ENCODE peak calls at places on chromosomes 11 and 22, in four cellular contexts. One of them, this sample, is unnamed.

GRCh38 chr22:35914665-35915476 is 113.8 kb downstream of the RBFOX2 start:
- DNase-seq in brain microvascular endothelial cell: peak
- DNase-seq in thoracic aorta: peak
- DNase-seq in spleen: no peak
- DNase-seq in this sample: peak

GRCh38 chr11:61447601-61448551 is 18.0 kb downstream of the SDHAF2 start:
- DNase-seq in brain microvascular endothelial cell: no peak
- DNase-seq in thoracic aorta: no peak
- DNase-seq in spleen: no peak
- DNase-seq in this sample: no peak

GRCh38 chr11:119056397-119056999 is 507 bp downstream of the HYOU1 start:
- DNase-seq in thoracic aorta: no peak
- DNase-seq in spleen: no peak
- DNase-seq in brain microvascular endothelial cell: no peak
- DNase-seq in this sample: no peak

GRCh38 chr11:77747381-77747969 is 73.0 kb downstream of the RSF1 start:
- DNase-seq in brain microvascular endothelial cell: no peak
- DNase-seq in thoracic aorta: no peak
- DNase-seq in spleen: no peak
- DNase-seq in this sample: no peak

GRCh38 chr11:58775066-58775708 is 43.4 kb upstream of the GLYAT start:
- DNase-seq in thoracic aorta: no peak
- DNase-seq in spleen: no peak
- DNase-seq in brain microvascular endothelial cell: no peak
- DNase-seq in this sample: no peak

GRCh38 chr22:45442120-45442519 is 28.6 kb downstream of the RIBC2 start:
- DNase-seq in brain microvascular endothelial cell: no peak
- DNase-seq in spleen: no peak
- DNase-seq in thoracic aorta: no peak
- DNase-seq in this sample: no peak

GRCh38 chr11:102489469-102490145 is 37.0 kb upstream of the TMEM123 start:
- DNase-seq in thoracic aorta: no peak
- DNase-seq in brain microvascular endothelial cell: no peak
- DNase-seq in spleen: no peak
- DNase-seq in this sample: no peak

GRCh38 chr22:22863001-22863400 is 24.6 kb upstream of the IGLL5 start:
- DNase-seq in thoracic aorta: no peak
- DNase-seq in spleen: no peak
- DNase-seq in brain microvascular endothelial cell: no peak
- DNase-seq in this sample: no peak

GRCh38 chr11:31821235-31821764 is 10.2 kb upstream of the PAX6 start:
- DNase-seq in thoracic aorta: no peak
- DNase-seq in spleen: no peak
- DNase-seq in brain microvascular endothelial cell: no peak
- DNase-seq in this sample: no peak

GRCh38 chr11:92886243-92886905 is 83.1 kb upstream of the MTNR1B start:
- DNase-seq in spleen: no peak
- DNase-seq in brain microvascular endothelial cell: peak
- DNase-seq in thoracic aorta: no peak
- DNase-seq in this sample: no peak

GRCh38 chr11:97739892-97740782 is 1280.6 kb upstream of the CNTN5 start:
- DNase-seq in spleen: no peak
- DNase-seq in brain microvascular endothelial cell: no peak
- DNase-seq in thoracic aorta: no peak
- DNase-seq in this sample: no peak

GRCh38 chr11:25860677-25861445 is 471.1 kb upstream of the ANO3 start:
- DNase-seq in thoracic aorta: no peak
- DNase-seq in brain microvascular endothelial cell: peak
- DNase-seq in spleen: no peak
- DNase-seq in this sample: no peak

GRCh38 chr22:27790396-27791216 is 10.9 kb downstream of the MN1 start:
- DNase-seq in brain microvascular endothelial cell: no peak
- DNase-seq in thoracic aorta: no peak
- DNase-seq in spleen: no peak
- DNase-seq in this sample: no peak

GRCh38 chr22:27788889-27789288 is 12.7 kb downstream of the MN1 start:
- DNase-seq in thoracic aorta: no peak
- DNase-seq in brain microvascular endothelial cell: no peak
- DNase-seq in spleen: no peak
- DNase-seq in this sample: no peak

GRCh38 chr22:27792452-27793165 is 8.9 kb downstream of the MN1 start:
- DNase-seq in spleen: no peak
- DNase-seq in thoracic aorta: no peak
- DNase-seq in brain microvascular endothelial cell: no peak
- DNase-seq in this sample: no peak

GRCh38 chr22:27794244-27794643 is 7.3 kb downstream of the MN1 start:
- DNase-seq in thoracic aorta: no peak
- DNase-seq in brain microvascular endothelial cell: no peak
- DNase-seq in spleen: no peak
- DNase-seq in this sample: no peak

GRCh38 chr22:27791494-27792241 is 9.9 kb downstream of the MN1 start:
- DNase-seq in thoracic aorta: no peak
- DNase-seq in spleen: no peak
- DNase-seq in brain microvascular endothelial cell: no peak
- DNase-seq in this sample: no peak
- H3K4me3 ChIP-seq in thoracic aorta: peak
- H3K4me3 ChIP-seq in spleen: no peak
- H3K4me3 ChIP-seq in brain microvascular endothelial cell: no peak
- H3K4me3 ChIP-seq in this sample: no peak

DNA sequence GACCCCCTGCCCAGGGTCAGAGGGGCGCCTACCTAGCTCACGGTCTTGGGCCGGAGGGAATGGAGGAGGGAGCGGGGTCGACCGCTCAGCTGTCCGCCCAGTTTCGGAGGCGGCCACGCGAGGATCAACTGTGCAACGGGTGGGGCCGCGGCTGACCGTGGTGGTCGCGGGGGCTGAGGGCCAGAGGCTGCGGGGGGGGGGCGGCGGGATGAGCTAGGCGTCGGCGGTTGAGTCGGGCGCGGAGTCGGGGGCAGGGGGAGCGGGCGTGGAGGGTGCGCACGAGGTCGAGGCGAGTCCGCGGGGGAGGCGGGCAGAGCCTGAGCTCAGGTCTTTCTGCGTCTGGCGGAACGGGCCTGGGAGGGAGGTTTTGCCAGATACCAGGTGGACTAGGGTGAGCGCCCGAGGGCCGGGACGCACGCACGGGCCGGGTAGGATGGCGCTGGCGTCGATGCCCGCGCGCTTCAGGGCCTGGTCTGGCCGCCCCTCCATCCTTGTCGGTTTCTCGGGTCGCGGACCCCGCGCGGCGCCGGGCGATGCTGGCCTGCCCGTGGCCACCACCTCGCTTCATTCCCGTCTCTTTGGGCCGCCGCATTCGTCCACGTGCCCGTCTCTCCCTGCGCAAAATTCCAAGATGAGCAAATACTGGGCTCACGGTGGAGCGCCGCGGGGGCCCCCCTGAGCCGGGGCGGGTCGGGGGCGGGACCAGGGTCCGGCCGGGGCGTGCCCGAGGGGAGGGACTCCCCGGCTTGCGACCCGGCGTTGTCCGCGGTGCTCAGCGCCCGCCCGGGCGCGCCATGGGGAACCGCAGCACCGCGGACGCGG is at the start of gene DRD4:
- DNase-seq in thoracic aorta: no peak
- DNase-seq in spleen: no peak
- DNase-seq in brain microvascular endothelial cell: no peak
- DNase-seq in this sample: no peak
- H3K4me3 ChIP-seq in thoracic aorta: peak
- H3K4me3 ChIP-seq in spleen: no peak
- H3K4me3 ChIP-seq in brain microvascular endothelial cell: no peak
- H3K4me3 ChIP-seq in this sample: no peak

GRCh38 chr22:37940698-37941376 is 12.6 kb downstream of the C22orf23 start:
- DNase-seq in spleen: no peak
- DNase-seq in brain microvascular endothelial cell: no peak
- DNase-seq in thoracic aorta: no peak
- DNase-seq in this sample: no peak
- H3K4me3 ChIP-seq in spleen: no peak
- H3K4me3 ChIP-seq in brain microvascular endothelial cell: no peak
- H3K4me3 ChIP-seq in thoracic aorta: no peak
- H3K4me3 ChIP-seq in this sample: no peak

GRCh38 chr11:47918882-47919495 is 61.4 kb upstream of the PTPRJ start:
- DNase-seq in thoracic aorta: no peak
- DNase-seq in spleen: peak
- DNase-seq in brain microvascular endothelial cell: no peak
- DNase-seq in this sample: peak

GRCh38 chr11:47917643-47918369 is 62.6 kb upstream of the PTPRJ start:
- DNase-seq in thoracic aorta: peak
- DNase-seq in spleen: peak
- DNase-seq in brain microvascular endothelial cell: peak
- DNase-seq in this sample: peak

GRCh38 chr11:47916361-47916841 is 64.0 kb upstream of the PTPRJ start:
- DNase-seq in brain microvascular endothelial cell: no peak
- DNase-seq in spleen: no peak
- DNase-seq in thoracic aorta: no peak
- DNase-seq in this sample: no peak

GRCh38 chr11:47915407-47916137 is 64.8 kb upstream of the PTPRJ start:
- DNase-seq in brain microvascular endothelial cell: no peak
- DNase-seq in thoracic aorta: no peak
- DNase-seq in spleen: peak
- DNase-seq in this sample: no peak

DNA sequence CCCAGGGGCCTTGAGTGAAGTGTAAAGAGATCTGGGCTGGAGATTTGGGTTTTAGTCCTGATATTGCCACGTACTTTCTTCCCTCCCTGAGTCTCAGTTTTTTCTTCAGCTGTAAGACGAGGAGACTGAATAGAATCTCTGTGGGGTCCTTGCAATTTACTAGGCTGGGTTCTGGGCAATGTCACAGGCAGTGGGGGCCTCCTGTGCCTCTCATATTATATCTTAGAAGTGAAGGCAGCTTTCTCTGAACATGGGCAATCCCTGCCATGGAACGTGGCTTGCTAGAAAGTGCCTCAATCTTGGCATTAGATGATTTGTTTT is 62.0 kb upstream of the PTPRJ start:
- DNase-seq in spleen: no peak
- DNase-seq in brain microvascular endothelial cell: no peak
- DNase-seq in thoracic aorta: no peak
- DNase-seq in this sample: no peak
- H3K4me3 ChIP-seq in spleen: no peak
- H3K4me3 ChIP-seq in brain microvascular endothelial cell: no peak
- H3K4me3 ChIP-seq in thoracic aorta: peak
- H3K4me3 ChIP-seq in this sample: no peak